ENCODE peak calls at places on chromosome 16, in ten cellular contexts. D is GM23338, K is psoas muscle, P is tibial artery, R is colonic mucosa, B is HCT116, Y is mucosa of descending colon, T is left lung, Z is thoracic aorta, J is fibroblast of the aortic adventitia. F is an unnamed sample.

GRCh38 chr16:1002399-1003161 is 21.0 kb downstream of the SOX8 start:
- DNase-seq in P (no peak), T (no peak), R (peak; percentile 36), B (peak; percentile 85), K (no peak), Z (no peak), D (no peak), Y (peak; percentile 24), J (peak; percentile 69), F (peak; percentile 13)

GRCh38 chr16:228917-229730 is at the start of gene LUC7L:
- DNase-seq in Z (peak; percentile 43), K (peak; percentile 94), J (peak; percentile 82), B (peak; percentile 34), P (peak; percentile 84), D (peak; percentile 96), Y (peak; percentile 90), T (peak; percentile 97), R (peak; percentile 91), F (peak; percentile 81)

GRCh38 chr16:27169511-27170071 is 33.7 kb upstream of the KDM8 start:
- DNase-seq in J (peak; percentile 94), Y (peak; percentile 43), T (no peak), D (peak; percentile 31), B (no peak), P (no peak), Z (no peak), K (no peak), R (peak; percentile 30), F (no peak)

GRCh38 chr16:67084345-67085028 is 25.3 kb upstream of the PHAF1 start:
- DNase-seq in Z (no peak), P (no peak), Y (no peak), B (no peak), D (no peak), K (no peak), J (no peak), T (no peak), R (no peak), F (no peak)

GRCh38 chr16:3861808-3862451 is 18.6 kb downstream of the CREBBP start:
- DNase-seq in J (no peak), B (no peak), T (peak; percentile 85), D (no peak), Z (no peak), P (no peak), R (no peak), Y (no peak), K (no peak), F (no peak)

GRCh38 chr16:9176547-9177418 is 85.3 kb downstream of the HAPSTR1 start:
- DNase-seq in Z (no peak), J (no peak), T (no peak), D (no peak), R (no peak), K (no peak), Y (no peak), B (no peak), P (no peak), F (no peak)

GRCh38 chr16:57938936-57939871 is 31.7 kb downstream of the CNGB1 start:
- DNase-seq in K (peak; percentile 67), B (peak; percentile 13), T (no peak), P (peak; percentile 47), Y (peak; percentile 44), J (peak; percentile 91), D (no peak), Z (no peak), R (peak; percentile 72), F (peak; percentile 17)

GRCh38 chr16:3113765-3114479 is 1.5 kb downstream of the ZNF205 start:
- DNase-seq in Z (no peak), P (no peak), J (no peak), T (peak; percentile 24), B (no peak), Y (no peak), K (no peak), R (no peak), D (no peak), F (no peak)

GRCh38 chr16:71387045-71387871 is 28.7 kb downstream of the CALB2 start:
- DNase-seq in B (no peak), D (peak; percentile 75), J (no peak), Z (no peak), P (no peak), T (no peak), R (no peak), K (no peak), Y (no peak), F (no peak)

GRCh38 chr16:49464093-49464492 is 90.5 kb downstream of the C16orf78 start:
- DNase-seq in Z (no peak), B (no peak), P (no peak), Y (no peak), J (no peak), R (peak; percentile 2), D (no peak), K (peak; percentile 23), T (no peak), F (no peak)

GRCh38 chr16:49466529-49466831 is 92.9 kb downstream of the C16orf78 start:
- DNase-seq in D (no peak), R (peak; percentile 7), J (no peak), P (no peak), T (no peak), Y (no peak), K (no peak), Z (no peak), B (no peak), F (no peak)

GRCh38 chr16:49463529-49463928 is 89.9 kb downstream of the C16orf78 start:
- DNase-seq in R (peak; percentile 42), D (no peak), B (no peak), Z (no peak), K (peak; percentile 26), T (peak; percentile 35), Y (peak; percentile 58), J (no peak), P (no peak), F (no peak)

GRCh38 chr16:49465661-49466528 is 92.3 kb downstream of the C16orf78 start:
- DNase-seq in R (peak; percentile 8), K (peak; percentile 8), P (no peak), T (no peak), J (no peak), Y (no peak), B (no peak), D (no peak), Z (no peak), F (no peak)

GRCh38 chr16:49464877-49465504 is 91.4 kb downstream of the C16orf78 start:
- DNase-seq in R (peak; percentile 15), Z (no peak), T (peak; percentile 73), K (peak; percentile 45), B (no peak), Y (no peak), J (no peak), P (no peak), D (peak; percentile 75), F (no peak)
- TF ChIP-seq CTCF in R (peak; percentile 17), Z (no peak), T (no peak), K (peak; percentile 5), B (peak; percentile 78), Y (peak; percentile 8), J (peak; percentile 16), P (no peak), D (peak; percentile 86), F (no peak)

GRCh38 chr16:54929090-54930033 is 1.3 kb upstream of the IRX5 start:
- DNase-seq in Y (peak; percentile 100), D (peak; percentile 99), T (peak; percentile 98), R (peak; percentile 100), B (peak; percentile 87), Z (peak; percentile 98), J (peak; percentile 99), K (peak; percentile 100), P (peak; percentile 99), F (peak; percentile 96)

GRCh38 chr16:54928016-54928356 is 2.7 kb upstream of the IRX5 start:
- DNase-seq in Y (no peak), Z (no peak), D (peak; percentile 30), R (no peak), P (no peak), K (no peak), B (no peak), J (peak; percentile 42), T (no peak), F (no peak)

GRCh38 chr16:54927125-54928015 is 3.3 kb upstream of the IRX5 start:
- DNase-seq in P (no peak), D (no peak), T (no peak), J (peak; percentile 5), Z (no peak), R (no peak), B (no peak), Y (no peak), K (no peak), F (no peak)

GRCh38 chr16:54930034-54930938 is at the start of gene IRX5:
- DNase-seq in J (peak; percentile 96), Y (peak; percentile 71), D (peak; percentile 91), P (peak; percentile 86), R (peak; percentile 80), B (peak; percentile 63), T (peak; percentile 95), Z (peak; percentile 71), K (peak; percentile 96), F (peak; percentile 57)

GRCh38 chr16:54928421-54929089 is 2.1 kb upstream of the IRX5 start:
- DNase-seq in K (peak; percentile 85), J (peak; percentile 21), B (no peak), R (no peak), T (peak; percentile 92), Z (no peak), D (peak; percentile 15), P (peak; percentile 69), Y (peak; percentile 38), F (no peak)
- TF ChIP-seq CTCF in K (peak; percentile 27), J (peak; percentile 3), B (no peak), R (no peak), T (no peak), Z (no peak), D (peak; percentile 5), P (peak; percentile 55), Y (no peak), F (peak; percentile 37)

GRCh38 chr16:81445143-81445922 is 725 bp downstream of the CMIP start:
- DNase-seq in Y (peak; percentile 51), Z (no peak), D (peak; percentile 73), K (peak; percentile 64), B (no peak), R (no peak), J (no peak), T (peak; percentile 89), P (no peak), F (no peak)
- TF ChIP-seq CTCF in Y (no peak), Z (peak; percentile 15), D (peak; percentile 6), K (no peak), B (peak; percentile 32), R (no peak), J (peak; percentile 30), T (no peak), P (no peak), F (no peak)

DNA sequence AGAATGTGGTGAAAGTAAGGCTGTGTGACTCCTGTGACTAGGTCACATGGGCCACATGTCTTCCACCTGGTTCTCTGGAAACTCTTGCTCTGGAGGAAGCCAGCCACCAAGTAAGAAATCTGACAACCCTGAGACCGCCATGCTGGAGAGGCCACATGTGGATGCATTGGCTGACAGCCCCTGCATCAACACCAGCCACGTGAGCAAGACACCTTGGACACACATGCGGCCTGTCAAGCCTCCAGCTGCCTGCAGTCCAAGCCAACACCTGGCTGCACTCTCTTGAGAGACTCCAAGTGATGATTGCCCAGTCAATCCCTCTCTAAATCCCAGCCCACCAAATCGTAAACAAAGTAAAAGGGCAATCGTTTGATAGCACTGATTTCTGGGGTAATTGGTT is 112.6 kb downstream of the FOXL1 start:
- DNase-seq in J (no peak), Y (no peak), D (no peak), B (no peak), P (no peak), Z (no peak), K (no peak), T (no peak), R (no peak), F (no peak)
- TF ChIP-seq CTCF in J (no peak), Y (no peak), D (no peak), B (no peak), P (no peak), Z (no peak), K (no peak), T (no peak), R (no peak), F (no peak)